ENCODE peak calls at places on chromosomes 2 and 18, in four cellular contexts. One of them, this sample, is unnamed.

GRCh38 chr2:191384829-191385228 is 139.6 kb downstream of the MYO1B start:
- DNase-seq in K562: no peak
- DNase-seq in H1: no peak
- DNase-seq in HepG2: no peak
- DNase-seq in this sample: no peak

GRCh38 chr18:9218052-9218451 is 81.5 kb downstream of the ANKRD12 start:
- DNase-seq in K562: no peak
- DNase-seq in H1: no peak
- DNase-seq in HepG2: no peak
- DNase-seq in this sample: no peak

GRCh38 chr2:223941579-223942277 is 3.4 kb downstream of the WDFY1 start:
- DNase-seq in K562: no peak
- DNase-seq in H1: no peak
- DNase-seq in HepG2: no peak
- DNase-seq in this sample: no peak

GRCh38 chr2:199309973-199310372 is 147.8 kb downstream of the SATB2 start:
- DNase-seq in K562: no peak
- DNase-seq in H1: no peak
- DNase-seq in HepG2: no peak
- DNase-seq in this sample: no peak

GRCh38 chr2:3430211-3430610 is 50.7 kb downstream of the TRAPPC12 start:
- DNase-seq in K562: no peak
- DNase-seq in H1: no peak
- DNase-seq in HepG2: no peak
- DNase-seq in this sample: no peak

GRCh38 chr2:27139310-27139709 is at the start of gene PRR30:
- DNase-seq in K562: no peak
- DNase-seq in H1: no peak
- DNase-seq in HepG2: no peak
- DNase-seq in this sample: no peak

GRCh38 chr2:232351686-232352510 is 26.7 kb upstream of the ALPP start:
- DNase-seq in K562: no peak
- DNase-seq in H1: peak; percentile 52
- DNase-seq in HepG2: no peak
- DNase-seq in this sample: no peak

GRCh38 chr2:144643537-144644336 is 123.8 kb upstream of the ZEB2 start:
- DNase-seq in K562: no peak
- DNase-seq in H1: no peak
- DNase-seq in HepG2: no peak
- DNase-seq in this sample: no peak

GRCh38 chr18:3520230-3521085 is 70.5 kb downstream of the TGIF1 start:
- DNase-seq in K562: no peak
- DNase-seq in H1: no peak
- DNase-seq in HepG2: no peak
- DNase-seq in this sample: no peak
- TF ChIP-seq RNF2 in K562: no peak
- TF ChIP-seq RNF2 in H1: no peak
- TF ChIP-seq RNF2 in HepG2: no peak
- TF ChIP-seq RNF2 in this sample: no peak

DNA sequence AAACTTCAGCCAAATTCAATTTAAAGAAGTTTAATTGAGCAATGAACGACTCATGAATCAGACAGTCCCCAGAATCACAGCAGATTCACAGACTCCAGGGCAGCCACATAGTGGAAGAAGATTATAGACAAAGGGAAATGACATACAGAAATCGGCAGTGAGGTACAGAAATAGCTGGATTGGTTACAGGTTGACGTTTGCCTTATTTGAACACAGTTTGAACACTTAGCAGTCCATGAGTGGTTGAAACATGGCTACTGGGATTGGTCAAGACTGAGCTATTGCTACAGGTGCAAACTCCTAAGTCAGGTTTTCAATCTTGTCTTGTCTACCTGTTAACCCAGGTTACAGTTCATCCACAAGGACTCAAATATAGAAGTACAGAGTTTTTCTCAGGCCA is 169.6 kb downstream of the DLGAP1 start:
- DNase-seq in K562: no peak
- DNase-seq in H1: no peak
- DNase-seq in HepG2: no peak
- DNase-seq in this sample: no peak
- TF ChIP-seq RNF2 in K562: no peak
- TF ChIP-seq RNF2 in H1: no peak
- TF ChIP-seq RNF2 in HepG2: no peak
- TF ChIP-seq RNF2 in this sample: no peak

GRCh38 chr18:24601624-24602023 is 141.2 kb downstream of the HRH4 start:
- DNase-seq in K562: no peak
- DNase-seq in H1: no peak
- DNase-seq in HepG2: no peak
- DNase-seq in this sample: no peak
- TF ChIP-seq RNF2 in K562: no peak
- TF ChIP-seq RNF2 in H1: no peak
- TF ChIP-seq RNF2 in HepG2: no peak
- TF ChIP-seq RNF2 in this sample: no peak

DNA sequence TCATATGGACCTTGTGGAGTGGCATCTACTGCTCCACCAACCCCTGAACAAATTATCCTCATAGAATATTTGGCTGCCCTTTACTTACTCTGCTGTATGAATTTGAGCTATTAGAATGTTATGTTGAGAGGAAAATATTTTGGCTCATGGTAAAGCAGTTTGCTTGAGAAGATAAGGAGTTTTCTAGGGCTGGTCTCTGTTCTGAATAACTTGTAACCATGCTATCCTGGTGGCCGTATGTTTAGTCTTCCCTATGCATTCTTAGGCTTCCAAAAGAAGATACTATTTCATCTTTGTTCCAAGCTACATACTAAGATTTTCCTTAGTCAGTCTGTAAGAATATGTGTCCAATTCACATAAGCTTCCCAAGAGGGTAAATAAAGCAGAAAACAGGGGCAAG is 1105.2 kb upstream of the PIK3C3 start:
- DNase-seq in K562: no peak
- DNase-seq in H1: no peak
- DNase-seq in HepG2: no peak
- DNase-seq in this sample: no peak
- TF ChIP-seq RNF2 in K562: no peak
- TF ChIP-seq RNF2 in H1: no peak
- TF ChIP-seq RNF2 in HepG2: no peak
- TF ChIP-seq RNF2 in this sample: no peak

DNA sequence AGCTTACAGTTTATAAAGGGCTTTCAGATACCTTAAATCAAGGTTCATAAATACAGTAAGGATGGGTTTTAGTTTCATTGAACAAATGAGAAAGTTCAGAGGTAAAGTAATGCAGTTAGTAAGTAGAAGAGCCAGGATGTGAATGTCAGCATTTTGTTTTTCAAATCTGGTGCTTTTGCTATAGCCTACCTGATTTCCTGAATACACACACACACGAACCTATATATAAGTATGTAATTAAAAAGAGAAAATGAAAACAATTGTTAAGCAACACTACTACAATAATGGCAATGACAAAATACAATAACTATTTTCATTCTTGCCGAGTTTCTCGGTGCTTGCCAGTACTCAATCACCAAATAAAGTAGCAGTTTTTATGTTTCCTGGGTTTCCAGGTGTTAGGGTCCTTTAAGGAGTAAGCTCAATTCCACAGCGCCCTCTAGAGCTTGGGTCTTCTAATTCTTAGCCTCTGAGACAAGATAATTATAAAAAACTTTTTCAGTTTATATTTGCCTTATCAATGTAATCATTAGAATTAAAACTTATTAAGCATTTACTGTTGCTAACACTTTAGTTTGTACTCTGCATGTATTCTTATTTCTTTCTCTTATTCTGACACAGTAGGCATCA is 512.9 kb upstream of the ACVR2A start:
- DNase-seq in K562: no peak
- DNase-seq in H1: peak; percentile 55
- DNase-seq in HepG2: peak; percentile 5
- DNase-seq in this sample: no peak
- TF ChIP-seq RNF2 in K562: no peak
- TF ChIP-seq RNF2 in H1: no peak
- TF ChIP-seq RNF2 in HepG2: no peak
- TF ChIP-seq RNF2 in this sample: no peak

GRCh38 chr2:218168635-218169462 is 2.1 kb upstream of the CXCR1 start:
- DNase-seq in K562: peak; percentile 68
- DNase-seq in H1: peak; percentile 92
- DNase-seq in HepG2: peak; percentile 65
- DNase-seq in this sample: peak; percentile 40
- TF ChIP-seq RNF2 in K562: no peak
- TF ChIP-seq RNF2 in H1: no peak
- TF ChIP-seq RNF2 in HepG2: no peak
- TF ChIP-seq RNF2 in this sample: no peak

GRCh38 chr2:182866461-182867369 is at the start of gene FRZB:
- DNase-seq in K562: no peak
- DNase-seq in H1: peak; percentile 77
- DNase-seq in HepG2: peak; percentile 28
- DNase-seq in this sample: no peak

GRCh38 chr2:182868423-182868822 is 2.0 kb upstream of the FRZB start:
- DNase-seq in K562: no peak
- DNase-seq in H1: no peak
- DNase-seq in HepG2: no peak
- DNase-seq in this sample: no peak

GRCh38 chr2:182866095-182866460 is 359 bp downstream of the FRZB start:
- DNase-seq in K562: no peak
- DNase-seq in H1: peak; percentile 81
- DNase-seq in HepG2: no peak
- DNase-seq in this sample: no peak

GRCh38 chr2:182868049-182868422 is 1.6 kb upstream of the FRZB start:
- DNase-seq in K562: no peak
- DNase-seq in H1: no peak
- DNase-seq in HepG2: peak; percentile 80
- DNase-seq in this sample: no peak

GRCh38 chr2:182867411-182868048 is 1.1 kb upstream of the FRZB start:
- DNase-seq in K562: no peak
- DNase-seq in H1: no peak
- DNase-seq in HepG2: no peak
- DNase-seq in this sample: no peak
- TF ChIP-seq RNF2 in K562: peak; percentile 10
- TF ChIP-seq RNF2 in H1: no peak
- TF ChIP-seq RNF2 in HepG2: no peak
- TF ChIP-seq RNF2 in this sample: no peak

GRCh38 chr2:45439788-45440773 is 171.0 kb downstream of the SRBD1 start:
- DNase-seq in K562: peak; percentile 21
- DNase-seq in H1: no peak
- DNase-seq in HepG2: peak; percentile 17
- DNase-seq in this sample: no peak
- TF ChIP-seq RNF2 in K562: no peak
- TF ChIP-seq RNF2 in H1: no peak
- TF ChIP-seq RNF2 in HepG2: no peak
- TF ChIP-seq RNF2 in this sample: no peak